ENCODE peak calls at places on chromosomes 12 and 14, in five cellular contexts. One of them, this sample, is unnamed.

GRCh38 chr12:7130791-7131501 is 775 bp downstream of the CLSTN3 start:
- DNase-seq in hepatocyte: peak
- DNase-seq in PC-3: peak
- DNase-seq in CD8-positive, alpha-beta memory T cell: peak
- DNase-seq in NCI-H2081: peak
- DNase-seq in this sample: no peak

GRCh38 chr14:51004352-51004800 is 60.1 kb upstream of the PYGL start:
- DNase-seq in hepatocyte: no peak
- DNase-seq in PC-3: no peak
- DNase-seq in CD8-positive, alpha-beta memory T cell: no peak
- DNase-seq in NCI-H2081: no peak
- DNase-seq in this sample: no peak

GRCh38 chr12:132140918-132141841 is 2.9 kb downstream of the DDX51 start:
- DNase-seq in hepatocyte: no peak
- DNase-seq in PC-3: no peak
- DNase-seq in CD8-positive, alpha-beta memory T cell: no peak
- DNase-seq in NCI-H2081: no peak
- DNase-seq in this sample: no peak

GRCh38 chr12:132772551-132772950 is 10.9 kb upstream of the ANKLE2 start:
- DNase-seq in hepatocyte: no peak
- DNase-seq in PC-3: no peak
- DNase-seq in CD8-positive, alpha-beta memory T cell: no peak
- DNase-seq in NCI-H2081: no peak
- DNase-seq in this sample: no peak

GRCh38 chr14:34361504-34362011 is 100.5 kb downstream of the SPTSSA start:
- DNase-seq in hepatocyte: no peak
- DNase-seq in PC-3: peak
- DNase-seq in CD8-positive, alpha-beta memory T cell: no peak
- DNase-seq in NCI-H2081: no peak
- DNase-seq in this sample: no peak

GRCh38 chr14:89452281-89452680 is 35.2 kb upstream of the FOXN3 start:
- DNase-seq in hepatocyte: no peak
- DNase-seq in PC-3: no peak
- DNase-seq in CD8-positive, alpha-beta memory T cell: no peak
- DNase-seq in NCI-H2081: no peak
- DNase-seq in this sample: no peak

GRCh38 chr14:34172477-34173368 is 221.8 kb upstream of the EGLN3 start:
- DNase-seq in hepatocyte: no peak
- DNase-seq in PC-3: no peak
- DNase-seq in CD8-positive, alpha-beta memory T cell: no peak
- DNase-seq in NCI-H2081: no peak
- DNase-seq in this sample: no peak

GRCh38 chr14:71333705-71334104 is 426.4 kb downstream of the PCNX1 start:
- DNase-seq in hepatocyte: no peak
- DNase-seq in PC-3: no peak
- DNase-seq in CD8-positive, alpha-beta memory T cell: no peak
- DNase-seq in NCI-H2081: no peak
- DNase-seq in this sample: no peak

GRCh38 chr14:93906341-93907329 is 20.5 kb upstream of the FAM181A start:
- DNase-seq in hepatocyte: peak
- DNase-seq in PC-3: peak
- DNase-seq in CD8-positive, alpha-beta memory T cell: peak
- DNase-seq in NCI-H2081: peak
- DNase-seq in this sample: peak

GRCh38 chr14:81396108-81396507 is 4.0 kb downstream of the STON2 start:
- DNase-seq in hepatocyte: no peak
- DNase-seq in PC-3: peak
- DNase-seq in CD8-positive, alpha-beta memory T cell: no peak
- DNase-seq in NCI-H2081: no peak
- DNase-seq in this sample: no peak

GRCh38 chr14:91127924-91128323 is 14.1 kb downstream of the DGLUCY start:
- DNase-seq in hepatocyte: no peak
- DNase-seq in PC-3: no peak
- DNase-seq in CD8-positive, alpha-beta memory T cell: no peak
- DNase-seq in NCI-H2081: no peak
- DNase-seq in this sample: no peak

GRCh38 chr12:18719922-18720321 is 17.9 kb downstream of the PLCZ1 start:
- DNase-seq in hepatocyte: no peak
- DNase-seq in PC-3: peak
- DNase-seq in CD8-positive, alpha-beta memory T cell: no peak
- DNase-seq in NCI-H2081: no peak
- DNase-seq in this sample: no peak

GRCh38 chr12:3989218-3989550 is 116.0 kb upstream of the PARP11 start:
- DNase-seq in hepatocyte: no peak
- DNase-seq in PC-3: no peak
- DNase-seq in CD8-positive, alpha-beta memory T cell: no peak
- DNase-seq in NCI-H2081: no peak
- DNase-seq in this sample: no peak

GRCh38 chr14:69625299-69626131 is 14.1 kb downstream of the SUSD6 start:
- DNase-seq in hepatocyte: no peak
- DNase-seq in PC-3: no peak
- DNase-seq in CD8-positive, alpha-beta memory T cell: peak
- DNase-seq in NCI-H2081: no peak
- DNase-seq in this sample: peak

GRCh38 chr14:68824517-68825347 is 31.9 kb upstream of the ZFP36L1 start:
- DNase-seq in hepatocyte: peak
- DNase-seq in PC-3: peak
- DNase-seq in CD8-positive, alpha-beta memory T cell: no peak
- DNase-seq in NCI-H2081: peak
- DNase-seq in this sample: peak

GRCh38 chr12:132478845-132479244 is 11.1 kb upstream of the FBRSL1 start:
- DNase-seq in hepatocyte: no peak
- DNase-seq in PC-3: peak
- DNase-seq in CD8-positive, alpha-beta memory T cell: no peak
- DNase-seq in NCI-H2081: no peak
- DNase-seq in this sample: no peak

GRCh38 chr12:68451261-68452091 is 119.3 kb upstream of the MDM1 start:
- DNase-seq in hepatocyte: peak
- DNase-seq in PC-3: peak
- DNase-seq in CD8-positive, alpha-beta memory T cell: no peak
- DNase-seq in NCI-H2081: peak
- DNase-seq in this sample: peak

GRCh38 chr14:52052289-52052943 is 16.4 kb downstream of the NID2 start:
- DNase-seq in hepatocyte: no peak
- DNase-seq in PC-3: no peak
- DNase-seq in CD8-positive, alpha-beta memory T cell: no peak
- DNase-seq in NCI-H2081: no peak
- DNase-seq in this sample: peak